ENCODE peak calls at places on chromosomes 5 and 9, in six cellular contexts. E is endodermal cell, R is uterus, M is body of pancreas, J is stomach, O is MM.1S. K is an unnamed sample.

GRCh38 chr5:164504141-164504772 is 998.8 kb downstream of the MAT2B start:
- DNase-seq in E (peak), R (no peak), M (peak), J (peak), O (peak), K (peak)

GRCh38 chr5:136213919-136214493 is 21.0 kb upstream of the SMIM32 start:
- DNase-seq in E (no peak), R (no peak), M (no peak), J (no peak), O (no peak), K (no peak)

GRCh38 chr9:34047864-34048729 is 590 bp downstream of the UBAP2 start:
- DNase-seq in E (no peak), R (peak), M (peak), J (peak), O (peak), K (no peak)

GRCh38 chr5:150320048-150320555 is 17.4 kb upstream of the ARSI start:
- DNase-seq in E (no peak), R (peak), M (peak), J (peak), O (no peak), K (no peak)

GRCh38 chr9:114034663-114035062 is 43.4 kb downstream of the AMBP start:
- DNase-seq in E (peak), R (no peak), M (no peak), J (no peak), O (no peak), K (no peak)

GRCh38 chr5:151617383-151617840 is 26.3 kb upstream of the FAT2 start:
- DNase-seq in E (no peak), R (no peak), M (no peak), J (no peak), O (no peak), K (no peak)

GRCh38 chr9:137247135-137247915 is 3.8 kb upstream of the STPG3 start:
- DNase-seq in E (no peak), R (no peak), M (no peak), J (no peak), O (no peak), K (no peak)

GRCh38 chr5:168404366-168404765 is 81.9 kb upstream of the RARS1 start:
- DNase-seq in E (no peak), R (no peak), M (no peak), J (no peak), O (no peak), K (no peak)

GRCh38 chr9:74952281-74953151 is at the start of gene C9orf40:
- DNase-seq in E (peak), R (peak), M (peak), J (peak), O (peak), K (peak)

GRCh38 chr5:6766558-6767191 is 53.4 kb downstream of the TENT4A start:
- DNase-seq in E (no peak), R (peak), M (peak), J (peak), O (no peak), K (peak)

GRCh38 chr5:126398791-126399190 is 24.4 kb upstream of the GRAMD2B start:
- DNase-seq in E (no peak), R (no peak), M (no peak), J (no peak), O (no peak), K (no peak)

GRCh38 chr5:128534729-128535128 is 3.3 kb downstream of the FBN2 start:
- DNase-seq in E (no peak), R (no peak), M (no peak), J (no peak), O (no peak), K (no peak)

GRCh38 chr5:76083555-76084495 is 642 bp downstream of the SV2C start:
- DNase-seq in E (peak), R (no peak), M (no peak), J (no peak), O (peak), K (no peak)

GRCh38 chr5:151627650-151628049 is 36.5 kb upstream of the FAT2 start:
- DNase-seq in E (no peak), R (no peak), M (no peak), J (no peak), O (no peak), K (no peak)

GRCh38 chr5:107868994-107869393 is 198.3 kb upstream of the EFNA5 start:
- DNase-seq in E (peak), R (no peak), M (no peak), J (no peak), O (no peak), K (no peak)

GRCh38 chr5:72510610-72511121 is 3.5 kb upstream of the ZNF366 start:
- DNase-seq in E (no peak), R (peak), M (peak), J (no peak), O (no peak), K (no peak)

GRCh38 chr5:22835630-22836029 is 17.5 kb downstream of the CDH12 start:
- DNase-seq in E (no peak), R (no peak), M (no peak), J (no peak), O (no peak), K (no peak)

GRCh38 chr9:137372693-137373610 is 50.0 kb downstream of the EXD3 start:
- DNase-seq in E (no peak), R (no peak), M (no peak), J (no peak), O (no peak), K (no peak)

GRCh38 chr5:88172847-88173758 is 95.5 kb downstream of the TMEM161B start:
- DNase-seq in E (peak), R (no peak), M (no peak), J (no peak), O (no peak), K (no peak)

GRCh38 chr9:86287013-86287412 is 4.7 kb upstream of the ISCA1 start:
- DNase-seq in E (peak), R (no peak), M (no peak), J (no peak), O (no peak), K (no peak)

GRCh38 chr5:27083763-27084420 is 45.5 kb upstream of the CDH9 start:
- DNase-seq in E (no peak), R (no peak), M (no peak), J (no peak), O (no peak), K (no peak)

GRCh38 chr5:95760291-95761191 is 29.4 kb downstream of the RHOBTB3 start:
- DNase-seq in E (no peak), R (no peak), M (no peak), J (no peak), O (peak), K (no peak)

GRCh38 chr5:39427225-39427624 is 2.4 kb upstream of the DAB2 start:
- DNase-seq in E (no peak), R (no peak), M (no peak), J (no peak), O (no peak), K (no peak)

GRCh38 chr9:88049677-88050307 is 75.5 kb upstream of the CDK20 start:
- DNase-seq in E (peak), R (no peak), M (no peak), J (no peak), O (no peak), K (no peak)

GRCh38 chr5:107272509-107272908 is 398.2 kb downstream of the EFNA5 start:
- DNase-seq in E (no peak), R (no peak), M (no peak), J (no peak), O (no peak), K (no peak)

GRCh38 chr9:137245450-137246421 is 4.6 kb downstream of the TUBB4B start:
- DNase-seq in E (peak), R (no peak), M (no peak), J (no peak), O (no peak), K (no peak)

GRCh38 chr9:93303806-93304573 is 120.1 kb downstream of the WNK2 start:
- DNase-seq in E (peak), R (peak), M (no peak), J (peak), O (no peak), K (no peak)

GRCh38 chr9:1303911-1304310 is 253.8 kb downstream of the DMRT2 start:
- DNase-seq in E (no peak), R (no peak), M (no peak), J (no peak), O (no peak), K (no peak)

GRCh38 chr5:154977409-154977808 is 36.1 kb upstream of the KIF4B start:
- DNase-seq in E (no peak), R (no peak), M (no peak), J (no peak), O (no peak), K (no peak)

GRCh38 chr5:107669543-107670027 is 1.2 kb downstream of the EFNA5 start:
- DNase-seq in E (no peak), R (no peak), M (peak), J (peak), O (no peak), K (no peak)

GRCh38 chr9:68643901-68644809 is 60.9 kb upstream of the PIP5K1B start:
- DNase-seq in E (peak), R (no peak), M (no peak), J (no peak), O (no peak), K (no peak)

GRCh38 chr9:101977614-101978210 is 239.3 kb upstream of the GRIN3A start:
- DNase-seq in E (no peak), R (no peak), M (no peak), J (no peak), O (peak), K (peak)

GRCh38 chr5:163548649-163549048 is 43.2 kb downstream of the MAT2B start:
- DNase-seq in E (no peak), R (no peak), M (no peak), J (no peak), O (no peak), K (no peak)

GRCh38 chr9:136021891-136022681 is 60.9 kb upstream of the UBAC1 start:
- DNase-seq in E (peak), R (peak), M (peak), J (no peak), O (no peak), K (no peak)

GRCh38 chr5:106080540-106080939 is 1590.2 kb downstream of the EFNA5 start:
- DNase-seq in E (no peak), R (no peak), M (no peak), J (no peak), O (no peak), K (no peak)

GRCh38 chr9:133969681-133970580 is 22.2 kb downstream of the VAV2 start:
- DNase-seq in E (no peak), R (no peak), M (no peak), J (no peak), O (no peak), K (no peak)

GRCh38 chr5:16456103-16456832 is 9.3 kb downstream of the ZNF622 start:
- DNase-seq in E (peak), R (no peak), M (peak), J (no peak), O (peak), K (peak)

GRCh38 chr5:127838661-127839060 is 135.5 kb downstream of the CCDC192 start:
- DNase-seq in E (peak), R (no peak), M (peak), J (peak), O (no peak), K (no peak)

GRCh38 chr5:115096034-115096769 is 73.5 kb downstream of the TRIM36 start:
- DNase-seq in E (no peak), R (no peak), M (no peak), J (no peak), O (no peak), K (no peak)

DNA sequence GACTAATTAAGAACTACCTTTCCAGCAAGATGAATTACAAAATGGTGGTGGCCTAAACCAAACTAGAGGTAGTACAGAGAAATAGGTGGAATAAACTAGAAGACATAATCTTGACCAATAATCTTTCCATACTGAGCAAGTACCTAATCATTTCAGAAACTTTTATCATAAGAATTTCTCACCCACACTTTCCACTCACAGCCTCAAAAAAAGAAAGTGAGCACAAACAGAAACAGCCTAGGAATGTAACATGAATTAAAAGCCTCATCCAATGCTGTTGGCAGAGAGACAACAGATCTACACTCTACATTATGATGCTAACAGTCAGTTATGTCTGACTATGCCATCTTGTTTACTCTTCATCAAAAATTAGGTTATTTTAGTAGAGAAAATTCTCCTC is 1.3 kb downstream of the RNF38 start:
- DNase-seq in E (no peak), R (no peak), M (no peak), J (no peak), O (no peak), K (no peak)
- H3K4me3 ChIP-seq in E (peak), R (no peak), M (no peak), J (no peak), O (no peak), K (peak)

GRCh38 chr5:132736853-132737833 is at the start of gene KIF3A:
- DNase-seq in E (peak), R (peak), M (peak), J (peak), O (peak), K (peak)
- TF ChIP-seq CTCF in E (peak), R (no peak), M (peak), J (no peak), O (no peak), K (no peak)

GRCh38 chr9:71743217-71743705 is 25.1 kb downstream of the CEMIP2 start:
- DNase-seq in E (no peak), R (no peak), M (no peak), J (no peak), O (no peak), K (no peak)

GRCh38 chr9:71743884-71744283 is 24.4 kb downstream of the CEMIP2 start:
- DNase-seq in E (no peak), R (no peak), M (no peak), J (no peak), O (no peak), K (no peak)

GRCh38 chr9:71744754-71745521 is 23.4 kb downstream of the CEMIP2 start:
- DNase-seq in E (peak), R (no peak), M (no peak), J (no peak), O (no peak), K (no peak)

GRCh38 chr9:71741841-71742648 is 26.3 kb downstream of the CEMIP2 start:
- DNase-seq in E (no peak), R (no peak), M (peak), J (peak), O (no peak), K (peak)

GRCh38 chr9:71742703-71743102 is 25.6 kb downstream of the CEMIP2 start:
- DNase-seq in E (no peak), R (no peak), M (no peak), J (no peak), O (no peak), K (no peak)
- H3K4me3 ChIP-seq in E (no peak), R (no peak), M (no peak), J (no peak), O (no peak), K (no peak)

GRCh38 chr5:31217441-31217840 is 24.0 kb downstream of the CDH6 start:
- DNase-seq in E (no peak), R (no peak), M (no peak), J (no peak), O (no peak), K (no peak)

GRCh38 chr5:31213676-31214638 is 20.5 kb downstream of the CDH6 start:
- DNase-seq in E (no peak), R (no peak), M (no peak), J (no peak), O (no peak), K (no peak)

GRCh38 chr5:31220968-31221367 is 27.5 kb downstream of the CDH6 start:
- DNase-seq in E (peak), R (no peak), M (peak), J (peak), O (no peak), K (peak)

GRCh38 chr5:31215236-31215635 is 21.8 kb downstream of the CDH6 start:
- DNase-seq in E (no peak), R (no peak), M (no peak), J (no peak), O (no peak), K (no peak)

DNA sequence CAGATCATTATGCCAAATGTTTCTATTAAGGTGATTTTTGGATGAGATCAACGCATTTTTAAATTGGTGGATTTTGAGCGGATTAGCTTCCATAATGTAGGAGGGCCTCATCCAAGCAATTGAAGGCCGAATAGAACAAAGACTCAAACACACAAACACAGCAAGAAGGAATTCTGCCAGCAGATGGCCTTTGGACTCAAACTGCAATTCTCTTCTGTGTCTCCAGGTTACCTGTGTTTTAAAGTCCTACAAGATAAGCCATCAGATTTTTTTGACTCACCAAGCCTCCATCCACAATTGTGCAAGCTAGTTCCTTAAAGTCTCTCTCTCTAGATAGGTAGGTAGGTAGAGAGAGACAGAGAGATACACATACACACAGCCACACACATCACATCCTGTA is 25.5 kb downstream of the CDH6 start:
- DNase-seq in E (no peak), R (no peak), M (no peak), J (no peak), O (no peak), K (no peak)
- TF ChIP-seq CTCF in E (peak), R (no peak), M (no peak), J (no peak), O (no peak), K (no peak)

DNA sequence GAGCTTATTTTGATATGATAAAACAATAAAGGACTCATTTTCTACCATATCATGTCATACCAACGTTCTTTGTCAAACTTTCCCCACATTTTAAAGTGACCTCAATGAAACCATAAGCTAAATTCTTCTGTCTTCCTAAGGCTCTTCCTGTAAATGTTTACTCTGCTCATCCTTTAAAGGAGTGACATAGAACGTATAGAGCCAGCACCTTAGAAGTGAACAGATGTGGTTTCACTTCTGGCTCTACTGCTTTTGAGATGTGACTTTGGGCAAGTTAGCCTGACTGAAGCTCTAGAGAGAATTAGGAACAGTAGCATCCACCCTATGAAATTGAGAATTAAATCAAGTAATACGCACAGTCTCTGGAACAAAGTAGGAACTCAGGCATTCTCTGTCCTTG is 24.1 kb downstream of the SAR1B start:
- DNase-seq in E (no peak), R (no peak), M (no peak), J (no peak), O (peak), K (no peak)
- H3K4me3 ChIP-seq in E (no peak), R (no peak), M (no peak), J (no peak), O (no peak), K (no peak)

DNA sequence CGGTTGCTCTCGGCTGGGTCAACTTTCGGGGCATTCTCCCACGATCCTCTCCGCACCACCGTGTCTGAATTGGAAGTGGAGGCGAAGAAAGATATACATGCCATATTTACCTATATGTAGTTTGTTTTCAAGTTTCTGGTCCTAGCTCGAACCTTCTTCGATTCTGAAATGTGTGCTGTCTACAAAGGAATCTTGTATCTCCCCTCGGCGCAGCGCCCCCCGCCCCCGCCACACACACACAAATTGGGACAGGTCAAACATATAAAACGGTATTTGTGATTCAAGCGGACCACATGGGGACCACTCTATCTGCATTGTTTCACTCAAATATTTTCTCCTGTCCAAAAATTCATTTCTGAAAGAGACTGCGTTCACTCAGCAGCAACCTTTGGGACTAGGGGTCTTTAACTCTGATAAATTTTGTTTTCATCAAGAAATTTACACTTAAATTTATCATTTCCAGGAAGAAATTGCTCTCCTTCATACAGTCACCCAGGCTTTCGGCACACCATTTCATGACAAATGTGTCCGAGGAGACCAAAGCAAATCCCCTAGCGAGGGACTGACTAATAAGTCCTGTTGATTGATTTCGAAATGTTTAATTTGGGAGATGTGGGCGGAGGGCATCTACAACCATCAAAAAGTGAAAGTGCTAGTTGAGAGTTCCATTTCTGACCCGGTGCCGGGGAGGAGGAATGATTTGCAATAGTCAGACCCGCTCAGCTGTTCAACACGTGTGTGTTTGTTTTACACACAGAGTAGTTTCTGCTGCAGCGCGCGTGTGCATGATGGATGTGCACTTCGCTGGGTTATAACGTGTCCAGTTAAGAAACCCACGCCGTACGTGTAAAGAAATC is 1.1 kb upstream of the NR4A3 start:
- DNase-seq in E (no peak), R (peak), M (peak), J (peak), O (peak), K (no peak)
- TF ChIP-seq CTCF in E (no peak), R (no peak), M (no peak), J (no peak), O (no peak), K (no peak)

DNA sequence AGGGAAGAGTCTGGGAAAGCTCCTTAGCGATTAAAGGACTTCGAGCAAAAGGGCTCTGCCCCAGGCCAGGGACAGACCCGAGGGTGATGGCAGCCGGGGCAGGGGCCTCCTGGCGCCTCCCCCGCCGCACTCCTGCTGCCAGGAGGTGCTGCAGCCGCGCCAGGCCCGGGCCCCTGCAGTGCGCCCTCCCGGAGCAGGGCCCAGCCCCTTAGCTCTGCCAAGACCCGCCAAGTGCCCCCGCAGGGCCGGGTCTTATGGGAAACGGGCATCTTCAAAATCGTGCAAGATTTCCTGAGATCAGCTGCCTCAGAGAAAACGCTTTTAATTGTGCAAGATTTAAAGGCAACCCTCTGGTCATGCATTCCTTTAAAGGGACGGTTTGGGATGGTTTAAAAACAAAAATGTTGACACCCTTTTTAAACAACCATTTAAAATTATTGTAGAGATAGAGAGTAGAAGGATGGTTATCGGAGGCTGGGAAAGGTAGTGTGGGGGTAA is 52.4 kb downstream of the CDC14B start:
- DNase-seq in E (no peak), R (no peak), M (no peak), J (no peak), O (no peak), K (no peak)
- H3K4me3 ChIP-seq in E (peak), R (peak), M (peak), J (peak), O (peak), K (peak)

K was measured in LNCaP clone FGC.